ENCODE peak calls at places on chromosome 19, in eight cellular contexts. X, O, N, Z, B, T, E and P are unnamed samples.
A peak's percentile ranks its signal among the peaks of the same experiment; 100 is the strongest.

GRCh38 chr19:10230155-10230903 is 802 bp downstream of the S1PR2 start:
- DNase-seq in X (peak; percentile 54), O (peak; percentile 58), N (peak; percentile 73), Z (peak; percentile 79), B (peak; percentile 56), T (no peak), E (peak; percentile 84), P (peak; percentile 30)

GRCh38 chr19:37855098-37855497 is 51.3 kb downstream of the WDR87 start:
- DNase-seq in X (peak; percentile 70), O (peak; percentile 17), N (no peak), Z (peak; percentile 49), B (peak; percentile 10), T (no peak), E (no peak), P (peak; percentile 41)

GRCh38 chr19:39997595-39998216 is 846 bp downstream of the ZNF546 start:
- DNase-seq in X (peak; percentile 16), O (peak; percentile 55), N (no peak), Z (no peak), B (no peak), T (peak; percentile 26), E (no peak), P (no peak)

GRCh38 chr19:41792513-41793413 is 3.6 kb upstream of the CEACAM3 start:
- DNase-seq in X (peak; percentile 70), O (peak; percentile 36), N (peak; percentile 87), Z (peak; percentile 57), B (peak; percentile 28), T (peak; percentile 53), E (peak; percentile 79), P (peak; percentile 60)

GRCh38 chr19:56405062-56405461 is 930 bp downstream of the ZNF583 start:
- DNase-seq in X (peak; percentile 11), O (no peak), N (no peak), Z (no peak), B (no peak), T (no peak), E (no peak), P (no peak)

GRCh38 chr19:2010135-2010668 is 5.3 kb downstream of the BTBD2 start:
- DNase-seq in X (no peak), O (no peak), N (no peak), Z (no peak), B (no peak), T (no peak), E (no peak), P (no peak)

GRCh38 chr19:4495471-4495870 is 22.8 kb downstream of the PLIN4 start:
- DNase-seq in X (no peak), O (no peak), N (peak; percentile 58), Z (no peak), B (no peak), T (no peak), E (no peak), P (no peak)

GRCh38 chr19:2353895-2354592 is 6.0 kb upstream of the TMPRSS9 start:
- DNase-seq in X (no peak), O (no peak), N (no peak), Z (no peak), B (no peak), T (no peak), E (no peak), P (no peak)

GRCh38 chr19:17861542-17862402 is 2.1 kb downstream of the RPL18A start:
- DNase-seq in X (no peak), O (no peak), N (no peak), Z (no peak), B (no peak), T (no peak), E (no peak), P (no peak)

GRCh38 chr19:57566396-57567256 is 7.0 kb upstream of the ZNF550 start:
- DNase-seq in X (peak; percentile 54), O (peak; percentile 38), N (peak; percentile 66), Z (no peak), B (no peak), T (peak; percentile 26), E (peak; percentile 40), P (no peak)

GRCh38 chr19:57888494-57889231 is at the start of gene ZNF814:
- DNase-seq in X (peak; percentile 75), O (peak; percentile 84), N (peak; percentile 94), Z (peak; percentile 74), B (peak; percentile 77), T (no peak), E (peak; percentile 96), P (peak; percentile 70)

GRCh38 chr19:17779281-17779930 is 15.5 kb upstream of the B3GNT3 start:
- DNase-seq in X (peak; percentile 48), O (peak; percentile 15), N (no peak), Z (peak; percentile 80), B (peak; percentile 39), T (peak; percentile 81), E (peak; percentile 81), P (no peak)

GRCh38 chr19:2962018-2962670 is 15.2 kb upstream of the TLE6 start:
- DNase-seq in X (peak; percentile 53), O (peak; percentile 89), N (peak; percentile 90), Z (no peak), B (no peak), T (peak; percentile 66), E (peak; percentile 95), P (no peak)

GRCh38 chr19:53507523-53508442 is 30.2 kb upstream of the ZNF331 start:
- DNase-seq in X (no peak), O (peak; percentile 41), N (no peak), Z (no peak), B (no peak), T (no peak), E (no peak), P (no peak)

GRCh38 chr19:925087-925911 is 536 bp upstream of the ARID3A start:
- DNase-seq in X (peak; percentile 80), O (peak; percentile 82), N (peak; percentile 90), Z (peak; percentile 88), B (peak; percentile 82), T (peak; percentile 94), E (peak; percentile 90), P (peak; percentile 90)

GRCh38 chr19:43541920-43542650 is 9.1 kb downstream of the ZNF575 start:
- DNase-seq in X (no peak), O (no peak), N (no peak), Z (no peak), B (no peak), T (no peak), E (no peak), P (no peak)

GRCh38 chr19:35115538-35115951 is at the start of gene FXYD3:
- DNase-seq in X (no peak), O (no peak), N (no peak), Z (no peak), B (no peak), T (no peak), E (no peak), P (no peak)

GRCh38 chr19:1063030-1063908 is 3.7 kb upstream of the ARHGAP45 start:
- DNase-seq in X (no peak), O (no peak), N (peak; percentile 93), Z (no peak), B (peak; percentile 23), T (peak; percentile 87), E (no peak), P (no peak)

GRCh38 chr19:4415352-4415751 is 12.9 kb downstream of the CHAF1A start:
- DNase-seq in X (peak; percentile 30), O (no peak), N (no peak), Z (no peak), B (no peak), T (no peak), E (peak; percentile 86), P (no peak)

GRCh38 chr19:44576843-44577565 is 36.4 kb upstream of the IGSF23 start:
- DNase-seq in X (peak; percentile 28), O (peak; percentile 20), N (peak; percentile 75), Z (no peak), B (no peak), T (peak; percentile 41), E (peak; percentile 58), P (peak; percentile 27)

GRCh38 chr19:16659464-16659831 is 496 bp downstream of the SMIM7 start:
- DNase-seq in X (no peak), O (no peak), N (no peak), Z (no peak), B (peak; percentile 19), T (no peak), E (no peak), P (no peak)
- H3K27me3 ChIP-seq in X (no peaks in the 10 kb centered on the region), O (no peaks in the 10 kb centered on the region), N (no peaks in the 10 kb centered on the region), Z (no peaks in the 10 kb centered on the region), B (no peaks in the 10 kb centered on the region), T (no peaks in the 10 kb centered on the region), E (peaks cover 31% of the 10 kb centered on the region), P (no peaks in the 10 kb centered on the region)

DNA sequence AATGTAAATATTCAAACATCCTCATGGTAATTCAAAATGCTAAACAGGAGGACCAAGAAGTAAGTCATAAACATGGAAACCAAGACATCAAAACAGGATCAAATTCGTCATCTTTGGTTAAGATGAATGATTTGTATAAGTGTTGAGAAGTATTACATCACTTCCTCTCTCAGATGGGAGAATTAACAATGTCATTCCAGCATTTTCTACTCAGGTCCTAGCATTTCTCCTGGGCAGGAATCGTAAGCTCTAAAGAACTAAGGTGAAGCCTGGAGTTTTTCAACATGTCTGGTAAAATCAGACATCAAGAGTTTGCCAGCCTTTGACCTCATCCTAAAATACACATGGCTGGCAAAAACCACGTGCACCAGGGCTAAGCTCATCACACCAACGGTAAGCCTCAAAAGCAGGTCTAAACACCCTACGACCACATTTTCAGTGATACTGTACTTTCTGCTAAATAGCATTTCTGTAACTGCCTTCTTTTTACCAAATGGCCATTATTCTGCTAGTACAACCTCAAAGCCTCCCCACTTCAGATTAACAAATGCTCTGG is 24.8 kb downstream of the RANBP3 start:
- DNase-seq in X (peak; percentile 45), O (peak; percentile 58), N (no peak), Z (no peak), B (no peak), T (no peak), E (no peak), P (no peak)
- H3K4me1 ChIP-seq in X (peaks cover 29% of the 10 kb centered on the region), O (peaks cover 54% of the 10 kb centered on the region), N (peaks cover 85% of the 10 kb centered on the region), Z (peaks cover 4% of the 10 kb centered on the region), B (peaks cover 59% of the 10 kb centered on the region), T (peaks cover 46% of the 10 kb centered on the region), E (peaks cover 87% of the 10 kb centered on the region), P (peaks cover 30% of the 10 kb centered on the region)

GRCh38 chr19:30371960-30372824 is at the start of gene ZNF536:
- DNase-seq in X (no peak), O (no peak), N (no peak), Z (no peak), B (no peak), T (no peak), E (peak; percentile 13), P (no peak)
- H3K27me3 ChIP-seq in X (no peaks in the 10 kb centered on the region), O (no peaks in the 10 kb centered on the region), N (no peaks in the 10 kb centered on the region), Z (no peaks in the 10 kb centered on the region), B (no peaks in the 10 kb centered on the region), T (no peaks in the 10 kb centered on the region), E (peaks cover 44% of the 10 kb centered on the region), P (no peaks in the 10 kb centered on the region)

GRCh38 chr19:13037718-13038117 is 42.4 kb downstream of the NFIX start:
- DNase-seq in X (no peak), O (no peak), N (no peak), Z (no peak), B (no peak), T (no peak), E (no peak), P (no peak)

GRCh38 chr19:13037161-13037560 is 41.9 kb downstream of the NFIX start:
- DNase-seq in X (peak; percentile 93), O (peak; percentile 85), N (peak; percentile 49), Z (peak; percentile 66), B (peak; percentile 41), T (no peak), E (no peak), P (no peak)

GRCh38 chr19:13036366-13036976 is 41.2 kb downstream of the NFIX start:
- DNase-seq in X (peak; percentile 85), O (peak; percentile 29), N (peak; percentile 44), Z (peak; percentile 76), B (peak; percentile 69), T (no peak), E (no peak), P (no peak)

GRCh38 chr19:13034636-13035035 is 39.4 kb downstream of the NFIX start:
- DNase-seq in X (no peak), O (no peak), N (no peak), Z (no peak), B (no peak), T (no peak), E (no peak), P (no peak)

GRCh38 chr19:13035820-13036365 is 40.6 kb downstream of the NFIX start:
- DNase-seq in X (no peak), O (no peak), N (no peak), Z (no peak), B (no peak), T (no peak), E (no peak), P (no peak)
- H3K4me1 ChIP-seq in X (peaks cover 53% of the 10 kb centered on the region), O (peaks cover 59% of the 10 kb centered on the region), N (peaks cover 6% of the 10 kb centered on the region), Z (peaks cover 13% of the 10 kb centered on the region), B (peaks cover 98% of the 10 kb centered on the region), T (peaks cover 11% of the 10 kb centered on the region), E (peaks cover 15% of the 10 kb centered on the region), P (peaks cover 31% of the 10 kb centered on the region)